ENCODE peak calls at places on chromosomes 12 and 14, in four cellular contexts. H is T follicular helper cell, F is hepatocyte, M is nucleus accumbens. J is an unnamed sample.

GRCh38 chr12:22014783-22015144 is 31.3 kb upstream of the CMAS start:
- DNase-seq in M (no peak), H (no peak), F (no peak), J (no peak)

GRCh38 chr14:93954516-93954830 is 21.9 kb downstream of the ASB2 start:
- DNase-seq in F (no peak), H (no peak), M (no peak), J (no peak)

GRCh38 chr12:52900896-52901714 is 3.8 kb downstream of the KRT8 start:
- DNase-seq in H (no peak), M (no peak), F (no peak), J (peak)

GRCh38 chr14:20836668-20837338 is 34.2 kb upstream of the RNASE1 start:
- DNase-seq in M (no peak), H (no peak), F (peak), J (peak)

GRCh38 chr12:53739285-53740129 is 12.3 kb upstream of the CALCOCO1 start:
- DNase-seq in M (no peak), F (no peak), H (no peak), J (no peak)

GRCh38 chr14:29262979-29263378 is 496.4 kb downstream of the FOXG1 start:
- DNase-seq in M (no peak), F (no peak), H (no peak), J (no peak)

GRCh38 chr12:4809013-4809448 is 88.8 kb downstream of the GALNT8 start:
- DNase-seq in F (peak), M (peak), H (no peak), J (no peak)

GRCh38 chr12:88247241-88247643 is 105.1 kb downstream of the TMTC3 start:
- DNase-seq in M (no peak), F (no peak), H (no peak), J (no peak)

GRCh38 chr12:124599074-124599999 is 31.9 kb upstream of the NCOR2 start:
- DNase-seq in F (no peak), M (no peak), H (no peak), J (no peak)

GRCh38 chr12:51379571-51379970 is 11.6 kb downstream of the GALNT6 start:
- DNase-seq in M (no peak), F (no peak), H (no peak), J (no peak)

J was measured in HepG2.